ENCODE peak calls at places on chromosome 13, in ten cellular contexts. Y is LoVo, F is IMR-90, X is T-helper 1 cell, A is astrocyte of the hippocampus, Z is H4, G is RWPE1, V is body of pancreas, P is esophagus squamous epithelium, U is nephron progenitor cell. B is an unnamed sample.

GRCh38 chr13:36912983-36913382 is 7.1 kb downstream of the SMAD9 start:
- DNase-seq in Y (no peak), F (peak; percentile 21), X (no peak), A (no peak), Z (no peak), G (no peak), V (no peak), P (no peak), U (no peak), B (no peak)

GRCh38 chr13:40269086-40269485 is 397.4 kb downstream of the FOXO1 start:
- DNase-seq in Y (no peak), F (no peak), X (no peak), A (no peak), Z (no peak), G (no peak), V (no peak), P (no peak), U (no peak), B (no peak)

GRCh38 chr13:77353980-77354379 is 27.1 kb upstream of the MYCBP2 start:
- DNase-seq in Y (no peak), F (no peak), X (no peak), A (no peak), Z (no peak), G (no peak), V (no peak), P (no peak), U (no peak), B (no peak)

GRCh38 chr13:20369886-20370361 is 137.8 kb upstream of the GJB6 start:
- DNase-seq in Y (no peak), F (no peak), X (no peak), A (no peak), Z (no peak), G (no peak), V (no peak), P (no peak), U (no peak), B (no peak)

GRCh38 chr13:91308299-91308698 is 39.2 kb upstream of the MIR17HG start:
- DNase-seq in Y (no peak), F (no peak), X (no peak), A (no peak), Z (no peak), G (no peak), V (no peak), P (no peak), U (no peak), B (no peak)

GRCh38 chr13:74570834-74571233 is 436.6 kb upstream of the KLF12 start:
- DNase-seq in Y (peak; percentile 32), F (peak; percentile 43), X (no peak), A (no peak), Z (no peak), G (no peak), V (no peak), P (no peak), U (no peak), B (no peak)

GRCh38 chr13:39433705-39434104 is 169.3 kb downstream of the LHFPL6 start:
- DNase-seq in Y (no peak), F (no peak), X (no peak), A (no peak), Z (no peak), G (no peak), V (no peak), P (no peak), U (no peak), B (no peak)

GRCh38 chr13:101305981-101306411 is 110.3 kb downstream of the NALCN start:
- DNase-seq in Y (no peak), F (no peak), X (no peak), A (no peak), Z (no peak), G (no peak), V (no peak), P (no peak), U (no peak), B (peak; percentile 57)

GRCh38 chr13:43880930-43881329 is 1.2 kb downstream of the LACC1 start:
- DNase-seq in Y (no peak), F (no peak), X (no peak), A (no peak), Z (no peak), G (no peak), V (no peak), P (no peak), U (no peak), B (no peak)

GRCh38 chr13:30708541-30708940 is 26.8 kb upstream of the ALOX5AP start:
- DNase-seq in Y (no peak), F (peak; percentile 69), X (no peak), A (peak; percentile 32), Z (no peak), G (no peak), V (no peak), P (no peak), U (no peak), B (no peak)

GRCh38 chr13:35475131-35475959 is 1.1 kb downstream of the MAB21L1 start:
- DNase-seq in Y (no peak), F (peak; percentile 16), X (no peak), A (peak; percentile 42), Z (peak; percentile 24), G (no peak), V (no peak), P (no peak), U (peak; percentile 63), B (peak; percentile 65)

GRCh38 chr13:45850020-45850613 is 1.4 kb downstream of the SIAH3 start:
- DNase-seq in Y (no peak), F (no peak), X (no peak), A (no peak), Z (no peak), G (no peak), V (no peak), P (no peak), U (peak; percentile 45), B (no peak)

GRCh38 chr13:95641291-95641811 is 3.2 kb downstream of the DZIP1 start:
- DNase-seq in Y (no peak), F (peak; percentile 27), X (no peak), A (peak; percentile 28), Z (no peak), G (no peak), V (no peak), P (no peak), U (no peak), B (peak; percentile 22)

GRCh38 chr13:32045963-32046785 is 14.6 kb downstream of the FRY start:
- DNase-seq in Y (no peak), F (peak; percentile 56), X (no peak), A (peak; percentile 62), Z (peak; percentile 41), G (no peak), V (no peak), P (no peak), U (no peak), B (peak; percentile 33)

GRCh38 chr13:30796833-30797601 is 61.7 kb downstream of the ALOX5AP start:
- DNase-seq in Y (no peak), F (peak; percentile 44), X (no peak), A (no peak), Z (no peak), G (no peak), V (no peak), P (no peak), U (no peak), B (peak; percentile 79)

GRCh38 chr13:75986818-75987217 is 350.7 kb downstream of the LMO7 start:
- DNase-seq in Y (no peak), F (no peak), X (no peak), A (no peak), Z (no peak), G (no peak), V (no peak), P (no peak), U (no peak), B (no peak)

GRCh38 chr13:107846642-107847041 is 368.7 kb downstream of the LIG4 start:
- DNase-seq in Y (no peak), F (no peak), X (no peak), A (no peak), Z (no peak), G (no peak), V (no peak), P (no peak), U (no peak), B (no peak)

GRCh38 chr13:111005364-111005763 is 90.5 kb upstream of the ANKRD10 start:
- DNase-seq in Y (no peak), F (peak; percentile 67), X (no peak), A (peak; percentile 10), Z (no peak), G (no peak), V (no peak), P (no peak), U (no peak), B (no peak)

GRCh38 chr13:82062772-82063171 is 1721.8 kb upstream of the SPRY2 start:
- DNase-seq in Y (no peak), F (no peak), X (no peak), A (no peak), Z (no peak), G (no peak), V (no peak), P (no peak), U (no peak), B (no peak)

GRCh38 chr13:46380242-46380641 is 6.8 kb downstream of the RUBCNL start:
- DNase-seq in Y (no peak), F (no peak), X (no peak), A (no peak), Z (no peak), G (no peak), V (no peak), P (no peak), U (no peak), B (no peak)

GRCh38 chr13:32408999-32409313 is 19.0 kb downstream of the N4BP2L1 start:
- DNase-seq in Y (no peak), F (no peak), X (no peak), A (peak; percentile 34), Z (no peak), G (no peak), V (no peak), P (no peak), U (no peak), B (no peak)

GRCh38 chr13:88014527-88014926 is 343.4 kb downstream of the SLITRK5 start:
- DNase-seq in Y (no peak), F (no peak), X (no peak), A (no peak), Z (no peak), G (no peak), V (no peak), P (no peak), U (no peak), B (no peak)

B was measured in cerebellar cortex.